ENCODE peak calls at places on chromosome 5, in six cellular contexts. A is spleen, M is suprapubic skin, R is HepG2, Q is GM23338, C is SK-N-SH. W is an unnamed sample. For H3K4me1, the result is how much of the 10 kb centered on the place peaks cover.

GRCh38 chr5:35518104-35518503 is 99.6 kb upstream of the SPEF2 start:
- DNase-seq in A (no peak), M (no peak), R (no peak), Q (no peak), C (no peak), W (no peak)

GRCh38 chr5:1745806-1746370 is 53.7 kb downstream of the MRPL36 start:
- DNase-seq in A (peak), M (peak), R (no peak), Q (no peak), C (no peak), W (no peak)

GRCh38 chr5:34534237-34535108 is 121.7 kb upstream of the RAI14 start:
- DNase-seq in A (no peak), M (no peak), R (peak), Q (no peak), C (no peak), W (no peak)

GRCh38 chr5:172766287-172767104 is 4.5 kb downstream of the DUSP1 start:
- DNase-seq in A (no peak), M (peak), R (peak), Q (no peak), C (no peak), W (peak)

GRCh38 chr5:1724822-1725602 is 74.6 kb downstream of the MRPL36 start:
- DNase-seq in A (no peak), M (peak), R (no peak), Q (peak), C (no peak), W (peak)

GRCh38 chr5:98839469-98840383 is 66.3 kb downstream of the RGMB start:
- DNase-seq in A (peak), M (no peak), R (peak), Q (peak), C (peak), W (no peak)

GRCh38 chr5:126947146-126948010 is 83.0 kb downstream of the MARCHF3 start:
- DNase-seq in A (no peak), M (no peak), R (no peak), Q (no peak), C (no peak), W (no peak)

GRCh38 chr5:3185488-3185887 is 410.1 kb upstream of the IRX1 start:
- DNase-seq in A (no peak), M (no peak), R (no peak), Q (no peak), C (no peak), W (no peak)

GRCh38 chr5:72441861-72442540 is 65.2 kb downstream of the ZNF366 start:
- DNase-seq in A (no peak), M (no peak), R (no peak), Q (no peak), C (no peak), W (no peak)

GRCh38 chr5:72439192-72439591 is 68.0 kb downstream of the ZNF366 start:
- DNase-seq in A (no peak), M (no peak), R (no peak), Q (no peak), C (no peak), W (no peak)

GRCh38 chr5:72441094-72441723 is 66.0 kb downstream of the ZNF366 start:
- DNase-seq in A (no peak), M (no peak), R (no peak), Q (no peak), C (no peak), W (no peak)

GRCh38 chr5:72438141-72438540 is 69.1 kb downstream of the ZNF366 start:
- DNase-seq in A (no peak), M (no peak), R (no peak), Q (no peak), C (no peak), W (no peak)

GRCh38 chr5:72440207-72440638 is 67.0 kb downstream of the ZNF366 start:
- DNase-seq in A (no peak), M (no peak), R (no peak), Q (no peak), C (no peak), W (no peak)
- TF ChIP-seq POLR2AphosphoS5 in A (no peak), M (no peak), R (no peak), Q (no peak), C (no peak), W (no peak)

DNA sequence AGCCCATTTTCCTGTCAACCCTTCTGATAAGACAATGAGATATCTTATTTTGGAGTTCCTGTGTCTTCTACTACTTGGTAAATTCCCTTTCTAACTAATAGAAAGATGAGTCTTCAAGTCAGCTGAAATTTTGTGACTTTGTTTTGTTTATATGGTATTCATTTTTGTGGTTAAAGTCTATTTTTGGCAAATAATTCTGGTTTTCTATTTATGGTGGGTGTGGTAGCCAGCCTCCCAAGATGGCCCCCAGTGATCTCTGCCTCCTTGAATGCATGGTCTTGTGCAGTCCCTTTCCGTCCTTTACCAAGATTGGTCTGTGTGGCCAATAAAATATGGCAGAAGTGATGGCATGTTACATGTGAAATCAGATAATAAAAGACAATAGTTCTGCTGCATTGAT is 91.5 kb downstream of the NR3C1 start:
- DNase-seq in A (no peak), M (no peak), R (no peak), Q (no peak), C (no peak), W (no peak)
- H3K4me1 ChIP-seq in A (under half), M (under half), R (under half), Q (under half), C (under half), W (under half)

GRCh38 chr5:96297867-96298266 is 135.2 kb downstream of the PCSK1 start:
- DNase-seq in A (no peak), M (no peak), R (peak), Q (no peak), C (no peak), W (no peak)

GRCh38 chr5:96292582-96293247 is 140.3 kb downstream of the PCSK1 start:
- DNase-seq in A (no peak), M (no peak), R (no peak), Q (no peak), C (no peak), W (no peak)

GRCh38 chr5:96297290-96297689 is 135.8 kb downstream of the PCSK1 start:
- DNase-seq in A (no peak), M (no peak), R (peak), Q (no peak), C (peak), W (no peak)

GRCh38 chr5:96293966-96294886 is 138.8 kb downstream of the PCSK1 start:
- DNase-seq in A (no peak), M (no peak), R (no peak), Q (no peak), C (no peak), W (no peak)

DNA sequence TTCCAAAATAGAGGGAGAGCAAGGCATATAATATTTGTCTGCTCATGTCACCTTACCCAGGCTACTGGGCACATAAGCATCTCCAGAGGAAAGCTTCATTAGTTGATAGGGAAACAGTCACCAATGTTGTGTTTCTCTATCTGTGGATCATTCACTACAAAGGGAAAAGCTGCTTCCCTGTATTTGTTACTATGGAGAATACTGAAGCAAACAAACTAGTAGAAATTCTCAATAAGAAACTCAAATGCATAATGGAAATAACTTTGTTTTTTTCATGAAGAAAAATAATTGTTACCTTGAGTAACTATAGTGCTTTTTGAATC is 138.2 kb downstream of the PCSK1 start:
- DNase-seq in A (no peak), M (no peak), R (no peak), Q (no peak), C (no peak), W (no peak)
- TF ChIP-seq CTCF in A (no peak), M (no peak), R (no peak), Q (no peak), C (no peak), W (no peak)

DNA sequence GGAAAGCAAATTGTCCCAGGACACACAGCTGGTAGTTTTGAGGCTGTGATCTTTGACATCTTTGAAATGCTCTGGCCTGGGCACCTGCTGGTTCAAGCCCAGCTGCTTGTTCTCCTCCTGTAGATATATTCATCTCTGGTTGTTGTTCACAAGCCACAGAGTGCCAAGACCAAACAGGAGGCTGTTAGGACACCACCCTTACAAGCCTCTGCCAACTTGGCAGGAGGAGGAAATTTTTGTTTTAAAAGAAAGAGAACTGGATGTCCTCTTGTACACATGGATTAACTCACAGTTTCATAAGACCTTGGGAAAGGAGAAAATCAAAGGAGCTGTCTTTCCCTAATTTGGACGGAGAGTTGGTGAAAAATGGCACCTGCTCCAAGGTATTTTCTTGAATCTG is 8.5 kb upstream of the ZFP62 start:
- DNase-seq in A (no peak), M (no peak), R (no peak), Q (no peak), C (no peak), W (peak)
- TF ChIP-seq POLR2AphosphoS5 in A (no peak), M (peak), R (no peak), Q (no peak), C (no peak), W (peak)

W was measured in prostate gland.